ENCODE peak calls at places on chromosomes 5 and 9, in ten cellular contexts. One of them, this sample, is unnamed.

GRCh38 chr9:136943291-136944093 is 1.0 kb downstream of the FBXW5 start:
- DNase-seq in neural crest cell: peak; percentile 38
- DNase-seq in astrocyte of the spinal cord: peak; percentile 15
- DNase-seq in mucosa of descending colon: peak; percentile 80
- DNase-seq in IMR-90: no peak
- DNase-seq in PC-9: peak; percentile 51
- DNase-seq in cardiac muscle cell: peak; percentile 35
- DNase-seq in GM13977: peak; percentile 81
- DNase-seq in CD8-positive, alpha-beta T cell: no peak
- DNase-seq in prostate gland: no peak
- DNase-seq in this sample: no peak

GRCh38 chr5:140141241-140141640 is 15.5 kb downstream of the IGIP start:
- DNase-seq in PC-9: no peak
- DNase-seq in astrocyte of the spinal cord: no peak
- DNase-seq in IMR-90: peak; percentile 59
- DNase-seq in mucosa of descending colon: no peak
- DNase-seq in neural crest cell: no peak
- DNase-seq in CD8-positive, alpha-beta T cell: no peak
- DNase-seq in prostate gland: peak; percentile 76
- DNase-seq in cardiac muscle cell: peak; percentile 69
- DNase-seq in GM13977: no peak
- DNase-seq in this sample: no peak

GRCh38 chr9:121331992-121332685 is 37.9 kb downstream of the STOM start:
- DNase-seq in neural crest cell: no peak
- DNase-seq in astrocyte of the spinal cord: no peak
- DNase-seq in PC-9: no peak
- DNase-seq in GM13977: peak; percentile 7
- DNase-seq in cardiac muscle cell: peak; percentile 74
- DNase-seq in CD8-positive, alpha-beta T cell: no peak
- DNase-seq in prostate gland: no peak
- DNase-seq in IMR-90: peak; percentile 63
- DNase-seq in mucosa of descending colon: no peak
- DNase-seq in this sample: no peak

GRCh38 chr9:126309427-126310179 is 17.0 kb upstream of the MVB12B start:
- DNase-seq in PC-9: no peak
- DNase-seq in prostate gland: no peak
- DNase-seq in GM13977: no peak
- DNase-seq in cardiac muscle cell: no peak
- DNase-seq in neural crest cell: no peak
- DNase-seq in CD8-positive, alpha-beta T cell: no peak
- DNase-seq in IMR-90: no peak
- DNase-seq in astrocyte of the spinal cord: no peak
- DNase-seq in mucosa of descending colon: no peak
- DNase-seq in this sample: no peak

GRCh38 chr5:142749321-142749720 is 20.9 kb upstream of the ARHGAP26 start:
- DNase-seq in astrocyte of the spinal cord: peak; percentile 73
- DNase-seq in mucosa of descending colon: no peak
- DNase-seq in IMR-90: peak; percentile 77
- DNase-seq in CD8-positive, alpha-beta T cell: no peak
- DNase-seq in neural crest cell: no peak
- DNase-seq in GM13977: no peak
- DNase-seq in PC-9: no peak
- DNase-seq in prostate gland: no peak
- DNase-seq in cardiac muscle cell: peak; percentile 64
- DNase-seq in this sample: no peak

GRCh38 chr9:93184439-93185221 is 691 bp downstream of the WNK2 start:
- DNase-seq in mucosa of descending colon: no peak
- DNase-seq in IMR-90: no peak
- DNase-seq in GM13977: peak; percentile 70
- DNase-seq in CD8-positive, alpha-beta T cell: peak; percentile 7
- DNase-seq in prostate gland: no peak
- DNase-seq in astrocyte of the spinal cord: no peak
- DNase-seq in neural crest cell: no peak
- DNase-seq in cardiac muscle cell: no peak
- DNase-seq in PC-9: peak; percentile 34
- DNase-seq in this sample: no peak

GRCh38 chr5:141488591-141489478 is at the start of gene PCDHGC5:
- DNase-seq in CD8-positive, alpha-beta T cell: no peak
- DNase-seq in GM13977: no peak
- DNase-seq in prostate gland: no peak
- DNase-seq in cardiac muscle cell: peak; percentile 61
- DNase-seq in IMR-90: peak; percentile 87
- DNase-seq in astrocyte of the spinal cord: peak; percentile 80
- DNase-seq in mucosa of descending colon: no peak
- DNase-seq in neural crest cell: no peak
- DNase-seq in PC-9: no peak
- DNase-seq in this sample: no peak

GRCh38 chr9:121852241-121852640 is 200.8 kb downstream of the DAB2IP start:
- DNase-seq in astrocyte of the spinal cord: no peak
- DNase-seq in IMR-90: no peak
- DNase-seq in CD8-positive, alpha-beta T cell: no peak
- DNase-seq in mucosa of descending colon: no peak
- DNase-seq in cardiac muscle cell: no peak
- DNase-seq in PC-9: no peak
- DNase-seq in GM13977: no peak
- DNase-seq in prostate gland: no peak
- DNase-seq in neural crest cell: no peak
- DNase-seq in this sample: no peak

GRCh38 chr9:81499021-81499454 is 190.3 kb downstream of the TLE1 start:
- DNase-seq in neural crest cell: no peak
- DNase-seq in mucosa of descending colon: no peak
- DNase-seq in IMR-90: peak; percentile 85
- DNase-seq in astrocyte of the spinal cord: peak; percentile 79
- DNase-seq in PC-9: no peak
- DNase-seq in prostate gland: peak; percentile 50
- DNase-seq in CD8-positive, alpha-beta T cell: no peak
- DNase-seq in cardiac muscle cell: peak; percentile 81
- DNase-seq in GM13977: no peak
- DNase-seq in this sample: no peak

GRCh38 chr5:145847499-145848497 is 12.7 kb upstream of the PRELID2 start:
- DNase-seq in GM13977: no peak
- DNase-seq in astrocyte of the spinal cord: peak; percentile 81
- DNase-seq in PC-9: peak; percentile 21
- DNase-seq in CD8-positive, alpha-beta T cell: no peak
- DNase-seq in prostate gland: no peak
- DNase-seq in cardiac muscle cell: peak; percentile 60
- DNase-seq in mucosa of descending colon: no peak
- DNase-seq in IMR-90: peak; percentile 93
- DNase-seq in neural crest cell: no peak
- DNase-seq in this sample: no peak

GRCh38 chr5:14164164-14164720 is 21.1 kb downstream of the TRIO start:
- DNase-seq in prostate gland: no peak
- DNase-seq in mucosa of descending colon: no peak
- DNase-seq in neural crest cell: no peak
- DNase-seq in astrocyte of the spinal cord: no peak
- DNase-seq in GM13977: no peak
- DNase-seq in IMR-90: no peak
- DNase-seq in CD8-positive, alpha-beta T cell: no peak
- DNase-seq in PC-9: no peak
- DNase-seq in cardiac muscle cell: no peak
- DNase-seq in this sample: no peak

GRCh38 chr5:75363726-75364495 is 26.9 kb downstream of the HMGCR start:
- DNase-seq in CD8-positive, alpha-beta T cell: no peak
- DNase-seq in prostate gland: peak; percentile 79
- DNase-seq in GM13977: no peak
- DNase-seq in IMR-90: no peak
- DNase-seq in astrocyte of the spinal cord: no peak
- DNase-seq in neural crest cell: no peak
- DNase-seq in cardiac muscle cell: no peak
- DNase-seq in PC-9: no peak
- DNase-seq in mucosa of descending colon: peak; percentile 64
- DNase-seq in this sample: no peak

GRCh38 chr5:111198281-111198948 is 25.8 kb upstream of the CAMK4 start:
- DNase-seq in IMR-90: no peak
- DNase-seq in PC-9: no peak
- DNase-seq in mucosa of descending colon: no peak
- DNase-seq in astrocyte of the spinal cord: no peak
- DNase-seq in cardiac muscle cell: no peak
- DNase-seq in neural crest cell: no peak
- DNase-seq in prostate gland: no peak
- DNase-seq in CD8-positive, alpha-beta T cell: no peak
- DNase-seq in GM13977: no peak
- DNase-seq in this sample: no peak

GRCh38 chr9:125750656-125751035 is 3.5 kb downstream of the PBX3 start:
- DNase-seq in mucosa of descending colon: no peak
- DNase-seq in neural crest cell: no peak
- DNase-seq in PC-9: no peak
- DNase-seq in CD8-positive, alpha-beta T cell: no peak
- DNase-seq in GM13977: no peak
- DNase-seq in cardiac muscle cell: peak; percentile 42
- DNase-seq in prostate gland: no peak
- DNase-seq in astrocyte of the spinal cord: no peak
- DNase-seq in IMR-90: no peak
- DNase-seq in this sample: no peak

DNA sequence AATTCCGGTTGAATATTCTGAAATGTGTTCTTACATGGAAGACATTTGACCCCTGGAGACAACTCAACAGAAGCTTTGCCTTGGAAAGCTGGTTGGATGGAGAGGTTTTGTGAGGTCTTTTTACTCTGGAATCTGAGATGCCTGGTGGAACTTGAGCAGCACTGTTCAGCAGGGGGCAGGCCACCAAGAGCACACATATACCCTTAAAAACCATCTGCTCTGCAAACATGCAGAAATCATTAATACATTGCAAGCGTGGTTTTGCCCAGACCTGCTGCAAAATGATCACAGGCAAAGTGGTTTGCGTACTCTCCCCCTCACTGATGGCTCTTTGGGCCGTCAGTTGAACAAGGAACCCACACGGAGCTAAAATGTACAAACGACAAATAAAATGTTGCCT is 32.8 kb upstream of the DAP start:
- DNase-seq in astrocyte of the spinal cord: peak; percentile 6
- DNase-seq in mucosa of descending colon: no peak
- DNase-seq in cardiac muscle cell: no peak
- DNase-seq in prostate gland: no peak
- DNase-seq in IMR-90: no peak
- DNase-seq in PC-9: no peak
- DNase-seq in GM13977: no peak
- DNase-seq in neural crest cell: no peak
- DNase-seq in CD8-positive, alpha-beta T cell: no peak
- DNase-seq in this sample: no peak
- TF ChIP-seq CTCF in astrocyte of the spinal cord: peak; percentile 29
- TF ChIP-seq CTCF in mucosa of descending colon: no peak
- TF ChIP-seq CTCF in cardiac muscle cell: no peak
- TF ChIP-seq CTCF in prostate gland: no peak
- TF ChIP-seq CTCF in IMR-90: no peak
- TF ChIP-seq CTCF in PC-9: no peak
- TF ChIP-seq CTCF in GM13977: no peak
- TF ChIP-seq CTCF in neural crest cell: no peak
- TF ChIP-seq CTCF in CD8-positive, alpha-beta T cell: no peak
- TF ChIP-seq CTCF in this sample: peak; percentile 10

DNA sequence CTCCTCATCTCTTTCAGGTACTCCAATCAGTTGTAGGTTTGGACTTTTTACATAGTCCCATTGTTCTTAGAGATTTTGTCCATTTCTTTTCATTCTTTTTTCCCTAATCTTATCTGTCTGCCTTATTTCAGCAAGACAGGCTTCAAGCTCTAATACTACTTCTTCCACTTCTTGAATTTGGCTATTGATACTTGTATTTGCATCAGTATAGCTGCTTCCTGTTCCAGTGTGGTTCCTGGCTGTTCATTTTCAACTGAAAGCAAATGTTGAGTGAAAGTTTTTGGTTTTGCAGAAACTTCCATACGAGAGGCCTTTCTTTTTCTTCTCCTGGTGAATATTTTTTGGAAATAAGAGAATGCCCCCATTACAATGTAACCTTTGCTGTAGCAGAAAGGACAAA is 12.0 kb upstream of the IFNA1 start:
- DNase-seq in neural crest cell: no peak
- DNase-seq in GM13977: no peak
- DNase-seq in prostate gland: no peak
- DNase-seq in PC-9: no peak
- DNase-seq in astrocyte of the spinal cord: no peak
- DNase-seq in mucosa of descending colon: no peak
- DNase-seq in IMR-90: no peak
- DNase-seq in cardiac muscle cell: no peak
- DNase-seq in CD8-positive, alpha-beta T cell: no peak
- DNase-seq in this sample: no peak
- TF ChIP-seq CTCF in neural crest cell: no peak
- TF ChIP-seq CTCF in GM13977: no peak
- TF ChIP-seq CTCF in prostate gland: no peak
- TF ChIP-seq CTCF in PC-9: no peak
- TF ChIP-seq CTCF in astrocyte of the spinal cord: no peak
- TF ChIP-seq CTCF in mucosa of descending colon: no peak
- TF ChIP-seq CTCF in IMR-90: no peak
- TF ChIP-seq CTCF in cardiac muscle cell: no peak
- TF ChIP-seq CTCF in CD8-positive, alpha-beta T cell: no peak
- TF ChIP-seq CTCF in this sample: no peak

GRCh38 chr5:112975721-112976431 is 722 bp upstream of the DCP2 start:
- DNase-seq in mucosa of descending colon: no peak
- DNase-seq in cardiac muscle cell: no peak
- DNase-seq in astrocyte of the spinal cord: no peak
- DNase-seq in PC-9: no peak
- DNase-seq in neural crest cell: peak; percentile 5
- DNase-seq in GM13977: no peak
- DNase-seq in prostate gland: no peak
- DNase-seq in CD8-positive, alpha-beta T cell: no peak
- DNase-seq in IMR-90: no peak
- DNase-seq in this sample: no peak
- TF ChIP-seq CTCF in mucosa of descending colon: no peak
- TF ChIP-seq CTCF in cardiac muscle cell: no peak
- TF ChIP-seq CTCF in astrocyte of the spinal cord: no peak
- TF ChIP-seq CTCF in PC-9: no peak
- TF ChIP-seq CTCF in neural crest cell: no peak
- TF ChIP-seq CTCF in GM13977: no peak
- TF ChIP-seq CTCF in prostate gland: no peak
- TF ChIP-seq CTCF in CD8-positive, alpha-beta T cell: no peak
- TF ChIP-seq CTCF in IMR-90: no peak
- TF ChIP-seq CTCF in this sample: no peak

DNA sequence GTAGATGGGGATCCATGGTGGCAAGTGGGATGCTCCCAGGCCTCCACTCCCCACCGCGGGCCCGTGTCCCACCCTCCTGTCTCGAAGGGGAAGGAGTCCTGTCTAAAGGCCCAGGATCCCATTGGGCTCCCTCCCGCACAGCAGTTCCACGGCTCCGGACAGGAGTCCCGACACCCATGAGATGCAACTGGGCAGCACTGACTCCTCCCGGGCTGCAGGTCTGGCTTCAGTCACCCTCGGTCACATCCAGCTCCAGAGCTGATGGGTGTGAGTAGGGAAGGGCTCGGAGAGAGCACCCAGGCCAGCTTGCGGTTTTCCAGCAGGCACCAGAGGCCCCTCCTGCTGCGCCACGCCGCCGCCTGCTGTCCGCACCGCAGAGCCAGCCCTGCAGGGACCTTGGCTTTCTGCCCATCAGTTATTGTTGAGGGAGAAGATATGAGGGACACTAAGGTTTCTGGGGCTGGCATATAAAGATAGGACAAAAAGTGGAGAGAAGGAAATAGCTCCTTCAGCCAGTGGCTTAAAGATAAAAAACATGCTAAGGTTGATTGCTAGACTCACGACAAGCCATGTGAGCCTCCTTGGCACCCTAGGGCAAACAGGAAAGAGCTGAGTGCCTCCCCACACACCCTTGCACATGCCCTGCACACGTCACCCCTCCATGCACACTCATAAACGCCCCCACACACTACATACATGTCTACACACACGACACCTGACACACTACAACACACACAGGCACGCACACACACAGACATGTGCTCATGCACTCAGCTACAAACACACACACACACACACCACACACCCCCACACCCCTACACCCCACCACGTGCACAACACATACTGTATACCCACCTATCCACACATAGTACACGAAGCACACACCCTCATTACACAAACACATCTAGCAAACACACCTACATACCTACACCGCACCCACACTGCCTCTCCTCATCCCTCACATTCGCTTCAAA is 79.0 kb downstream of the AK8 start:
- DNase-seq in IMR-90: no peak
- DNase-seq in mucosa of descending colon: peak; percentile 72
- DNase-seq in CD8-positive, alpha-beta T cell: no peak
- DNase-seq in neural crest cell: no peak
- DNase-seq in cardiac muscle cell: no peak
- DNase-seq in astrocyte of the spinal cord: no peak
- DNase-seq in prostate gland: peak; percentile 12
- DNase-seq in PC-9: peak; percentile 78
- DNase-seq in GM13977: no peak
- DNase-seq in this sample: no peak
- TF ChIP-seq CTCF in IMR-90: no peak
- TF ChIP-seq CTCF in mucosa of descending colon: no peak
- TF ChIP-seq CTCF in CD8-positive, alpha-beta T cell: no peak
- TF ChIP-seq CTCF in neural crest cell: no peak
- TF ChIP-seq CTCF in cardiac muscle cell: no peak
- TF ChIP-seq CTCF in astrocyte of the spinal cord: no peak
- TF ChIP-seq CTCF in prostate gland: no peak
- TF ChIP-seq CTCF in PC-9: no peak
- TF ChIP-seq CTCF in GM13977: peak; percentile 20
- TF ChIP-seq CTCF in this sample: no peak

This sample was measured in Panc1.